ENCODE peak calls at places on chromosomes 13 and 19, in ten cellular contexts. R is lower lobe of right lung; T is keratinocyte; J is kidney; D is T-helper 9 cell; B is head of caudate nucleus; W is stimulated activated CD4-positive, alpha-beta T cell treated with anti-CD3 and anti-CD28 coated beads, Interleukin-1b, Interleukin-23, amount 100 ng/mL, for 24 hours; E is stimulated activated CD8-positive, alpha-beta memory T cell treated with anti-CD3 and anti-CD28 coated beads, Interleukin-2, amount 100 ng/mL, for 1 hour; I is activated CD4-positive, alpha-beta T cell treated with anti-CD3 and anti-CD28 coated beads for 48 hours; C is DMS153. V is an unnamed sample.

GRCh38 chr13:82758056-82758455 is 1124.2 kb downstream of the SLITRK1 start:
- DNase-seq in D (no peak), B (no peak), R (no peak), J (no peak), I (no peak), C (no peak), W (no peak), E (no peak), T (no peak), V (no peak)

GRCh38 chr13:101915755-101916107 is 463.3 kb downstream of the ITGBL1 start:
- DNase-seq in W (no peak), E (no peak), J (no peak), D (no peak), R (no peak), T (no peak), I (no peak), C (no peak), B (no peak), V (no peak)

GRCh38 chr13:44989941-44990340 is 603 bp downstream of the GPALPP1 start:
- DNase-seq in J (no peak), T (no peak), D (no peak), E (no peak), B (no peak), W (no peak), C (no peak), I (no peak), R (no peak), V (no peak)

GRCh38 chr13:26813626-26814348 is 53.2 kb upstream of the GPR12 start:
- DNase-seq in W (no peak), B (no peak), T (no peak), I (no peak), C (no peak), E (no peak), R (no peak), D (no peak), J (no peak), V (no peak)

GRCh38 chr13:27783111-27783510 is 9.2 kb upstream of the GSX1 start:
- DNase-seq in B (no peak), E (no peak), T (no peak), I (no peak), D (no peak), J (no peak), R (no peak), C (no peak), W (no peak), V (no peak)

GRCh38 chr13:30105381-30105780 is 202.0 kb downstream of the KATNAL1 start:
- DNase-seq in W (no peak), I (no peak), D (no peak), J (no peak), C (no peak), T (no peak), R (peak; percentile 60), B (no peak), E (no peak), V (no peak)

GRCh38 chr13:31927219-31927653 is 104.3 kb upstream of the FRY start:
- DNase-seq in D (no peak), B (no peak), T (no peak), I (no peak), J (no peak), E (no peak), R (no peak), C (peak; percentile 61), W (no peak), V (no peak)

GRCh38 chr13:99702687-99703319 is 201.5 kb downstream of the TM9SF2 start:
- DNase-seq in E (no peak), C (peak; percentile 76), T (no peak), J (no peak), B (no peak), W (no peak), R (no peak), I (no peak), D (no peak), V (no peak)

GRCh38 chr19:58089846-58090245 is 8.2 kb downstream of the ZSCAN18 start:
- DNase-seq in D (no peak), C (no peak), J (no peak), T (no peak), R (no peak), B (no peak), E (no peak), W (no peak), I (no peak), V (no peak)

GRCh38 chr13:44842158-44842557 is 147.1 kb downstream of the NUFIP1 start:
- DNase-seq in B (no peak), J (no peak), W (no peak), R (no peak), C (no peak), D (no peak), I (no peak), T (no peak), E (no peak), V (no peak)

GRCh38 chr19:55091955-55092354 is 16.3 kb downstream of the EPS8L1 start:
- DNase-seq in E (no peak), D (no peak), B (no peak), I (no peak), W (no peak), R (no peak), T (no peak), C (no peak), J (peak; percentile 76), V (no peak)

V was measured in left cardiac atrium.